ENCODE peak calls at places on chromosomes 12 and 14, in nine cellular contexts. D, H, P, U, O, B, Q, X and Y are unnamed samples.

GRCh38 chr14:21863289-21863688 is 189.7 kb upstream of the OR4E1 start:
- DNase-seq in D (no peak), H (no peak), P (no peak), U (no peak), O (no peak), B (no peak), Q (no peak), X (no peak), Y (no peak)

GRCh38 chr14:60838601-60839000 is 104.0 kb downstream of the MNAT1 start:
- DNase-seq in D (no peak), H (no peak), P (no peak), U (no peak), O (no peak), B (no peak), Q (no peak), X (no peak), Y (no peak)

GRCh38 chr12:110786012-110786411 is 43.3 kb upstream of the PPP1CC start:
- DNase-seq in D (no peak), H (no peak), P (no peak), U (no peak), O (no peak), B (no peak), Q (no peak), X (no peak), Y (no peak)

GRCh38 chr14:69580009-69580577 is 5.4 kb upstream of the CCDC177 start:
- DNase-seq in D (no peak), H (peak), P (peak), U (no peak), O (peak), B (peak), Q (peak), X (peak), Y (peak)

GRCh38 chr12:76880156-76881023 is 1.6 kb upstream of the CSRP2 start:
- DNase-seq in D (no peak), H (no peak), P (no peak), U (no peak), O (no peak), B (no peak), Q (no peak), X (no peak), Y (no peak)

GRCh38 chr12:43267782-43268181 is 284.2 kb downstream of the ADAMTS20 start:
- DNase-seq in D (no peak), H (no peak), P (peak), U (no peak), O (no peak), B (no peak), Q (no peak), X (no peak), Y (no peak)

GRCh38 chr12:110256780-110257431 is 24.1 kb upstream of the ATP2A2 start:
- DNase-seq in D (peak), H (peak), P (peak), U (peak), O (no peak), B (peak), Q (no peak), X (peak), Y (no peak)

GRCh38 chr12:80187660-80188090 is 88.3 kb downstream of the OTOGL start:
- DNase-seq in D (no peak), H (peak), P (no peak), U (no peak), O (peak), B (no peak), Q (no peak), X (peak), Y (no peak)

GRCh38 chr14:73238941-73239340 is 1.6 kb downstream of the PAPLN start:
- DNase-seq in D (no peak), H (no peak), P (no peak), U (peak), O (no peak), B (no peak), Q (no peak), X (no peak), Y (no peak)

GRCh38 chr14:96852823-96853422 is 55.7 kb downstream of the VRK1 start:
- DNase-seq in D (no peak), H (no peak), P (no peak), U (no peak), O (peak), B (peak), Q (peak), X (peak), Y (no peak)

GRCh38 chr14:104105071-104105821 is 19.7 kb downstream of the ASPG start:
- DNase-seq in D (peak), H (peak), P (peak), U (peak), O (no peak), B (no peak), Q (no peak), X (peak), Y (peak)

GRCh38 chr12:102167821-102168605 is 29.6 kb downstream of the PMCH start:
- DNase-seq in D (no peak), H (no peak), P (no peak), U (no peak), O (peak), B (no peak), Q (no peak), X (no peak), Y (no peak)

GRCh38 chr14:39102265-39102968 is 618 bp downstream of the SEC23A start:
- DNase-seq in D (no peak), H (no peak), P (peak), U (no peak), O (no peak), B (peak), Q (no peak), X (peak), Y (no peak)

GRCh38 chr12:52356762-52357580 is 10.3 kb downstream of the KRT85 start:
- DNase-seq in D (no peak), H (no peak), P (no peak), U (no peak), O (no peak), B (no peak), Q (no peak), X (no peak), Y (no peak)

GRCh38 chr14:87171161-87171560 is 821.8 kb downstream of the GALC start:
- DNase-seq in D (no peak), H (no peak), P (no peak), U (no peak), O (no peak), B (no peak), Q (no peak), X (no peak), Y (no peak)

GRCh38 chr14:70873627-70874026 is 33.6 kb upstream of the PCNX1 start:
- DNase-seq in D (no peak), H (no peak), P (no peak), U (no peak), O (no peak), B (no peak), Q (no peak), X (no peak), Y (no peak)

GRCh38 chr14:65867333-65867732 is 454.8 kb downstream of the FUT8 start:
- DNase-seq in D (no peak), H (no peak), P (no peak), U (no peak), O (no peak), B (no peak), Q (no peak), X (no peak), Y (no peak)

GRCh38 chr12:55720894-55721444 is 776 bp downstream of the RDH5 start:
- DNase-seq in D (peak), H (peak), P (peak), U (peak), O (peak), B (peak), Q (peak), X (peak), Y (no peak)

GRCh38 chr14:43031598-43031997 is 1424.9 kb downstream of the LRFN5 start:
- DNase-seq in D (no peak), H (no peak), P (no peak), U (no peak), O (no peak), B (peak), Q (no peak), X (no peak), Y (no peak)

GRCh38 chr14:75182820-75183219 is 6.4 kb upstream of the TMED10 start:
- DNase-seq in D (no peak), H (no peak), P (no peak), U (no peak), O (peak), B (no peak), Q (no peak), X (peak), Y (no peak)

GRCh38 chr12:31896514-31897039 is 62.6 kb upstream of the RESF1 start:
- DNase-seq in D (no peak), H (no peak), P (peak), U (no peak), O (no peak), B (no peak), Q (no peak), X (peak), Y (no peak)

GRCh38 chr12:132622437-132623071 is 4.0 kb downstream of the P2RX2 start:
- DNase-seq in D (no peak), H (no peak), P (no peak), U (no peak), O (peak), B (no peak), Q (no peak), X (no peak), Y (no peak)

GRCh38 chr14:100654814-100655795 is 67.9 kb upstream of the BEGAIN start:
- DNase-seq in D (no peak), H (no peak), P (peak), U (no peak), O (no peak), B (peak), Q (peak), X (peak), Y (peak)

GRCh38 chr12:50442178-50442908 is 41.7 kb downstream of the LARP4 start:
- DNase-seq in D (no peak), H (no peak), P (no peak), U (no peak), O (no peak), B (no peak), Q (no peak), X (no peak), Y (no peak)

GRCh38 chr14:63290741-63291286 is 27.9 kb downstream of the GPHB5 start:
- DNase-seq in D (no peak), H (peak), P (no peak), U (no peak), O (peak), B (no peak), Q (peak), X (no peak), Y (no peak)

GRCh38 chr14:101882141-101882935 is 82.0 kb upstream of the DYNC1H1 start:
- DNase-seq in D (no peak), H (no peak), P (no peak), U (peak), O (no peak), B (no peak), Q (no peak), X (no peak), Y (no peak)

GRCh38 chr12:52314511-52314910 is 6.7 kb downstream of the KRT83 start:
- DNase-seq in D (no peak), H (no peak), P (no peak), U (no peak), O (no peak), B (no peak), Q (no peak), X (no peak), Y (no peak)

GRCh38 chr12:55818140-55818728 is 393 bp downstream of the ORMDL2 start:
- DNase-seq in D (no peak), H (no peak), P (no peak), U (peak), O (no peak), B (no peak), Q (no peak), X (no peak), Y (no peak)

GRCh38 chr12:122265931-122266771 is at the start of gene VPS33A:
- DNase-seq in D (peak), H (peak), P (peak), U (peak), O (peak), B (peak), Q (peak), X (peak), Y (peak)

GRCh38 chr12:119840617-119841016 is 36.5 kb downstream of the CIT start:
- DNase-seq in D (no peak), H (no peak), P (no peak), U (no peak), O (no peak), B (no peak), Q (no peak), X (no peak), Y (no peak)

GRCh38 chr12:119839201-119839600 is 37.9 kb downstream of the CIT start:
- DNase-seq in D (no peak), H (no peak), P (no peak), U (no peak), O (no peak), B (no peak), Q (no peak), X (no peak), Y (no peak)

GRCh38 chr12:119829439-119829838 is 47.7 kb downstream of the CIT start:
- DNase-seq in D (no peak), H (no peak), P (no peak), U (no peak), O (no peak), B (no peak), Q (no peak), X (no peak), Y (no peak)

GRCh38 chr12:119838781-119839180 is 38.3 kb downstream of the CIT start:
- DNase-seq in D (no peak), H (no peak), P (no peak), U (no peak), O (no peak), B (no peak), Q (no peak), X (no peak), Y (peak)

GRCh38 chr12:119835068-119835467 is 42.1 kb downstream of the CIT start:
- DNase-seq in D (no peak), H (no peak), P (no peak), U (no peak), O (peak), B (peak), Q (peak), X (no peak), Y (no peak)
- TF ChIP-seq CTCF in D (no peak), H (no peak), P (no peak), U (no peak), O (peak), B (no peak), Q (peak), X (no peak), Y (no peak)

GRCh38 chr12:118188690-118189371 is 52.9 kb downstream of the PEBP1 start:
- DNase-seq in D (no peak), H (peak), P (no peak), U (peak), O (peak), B (no peak), Q (no peak), X (no peak), Y (no peak)
- TF ChIP-seq CTCF in D (no peak), H (no peak), P (no peak), U (no peak), O (no peak), B (no peak), Q (no peak), X (no peak), Y (no peak)

GRCh38 chr14:94636744-94637412 is 24.7 kb downstream of the SERPINA3 start:
- DNase-seq in D (no peak), H (no peak), P (no peak), U (no peak), O (peak), B (peak), Q (peak), X (no peak), Y (no peak)
- TF ChIP-seq CTCF in D (no peak), H (no peak), P (peak), U (no peak), O (peak), B (peak), Q (peak), X (peak), Y (no peak)

DNA sequence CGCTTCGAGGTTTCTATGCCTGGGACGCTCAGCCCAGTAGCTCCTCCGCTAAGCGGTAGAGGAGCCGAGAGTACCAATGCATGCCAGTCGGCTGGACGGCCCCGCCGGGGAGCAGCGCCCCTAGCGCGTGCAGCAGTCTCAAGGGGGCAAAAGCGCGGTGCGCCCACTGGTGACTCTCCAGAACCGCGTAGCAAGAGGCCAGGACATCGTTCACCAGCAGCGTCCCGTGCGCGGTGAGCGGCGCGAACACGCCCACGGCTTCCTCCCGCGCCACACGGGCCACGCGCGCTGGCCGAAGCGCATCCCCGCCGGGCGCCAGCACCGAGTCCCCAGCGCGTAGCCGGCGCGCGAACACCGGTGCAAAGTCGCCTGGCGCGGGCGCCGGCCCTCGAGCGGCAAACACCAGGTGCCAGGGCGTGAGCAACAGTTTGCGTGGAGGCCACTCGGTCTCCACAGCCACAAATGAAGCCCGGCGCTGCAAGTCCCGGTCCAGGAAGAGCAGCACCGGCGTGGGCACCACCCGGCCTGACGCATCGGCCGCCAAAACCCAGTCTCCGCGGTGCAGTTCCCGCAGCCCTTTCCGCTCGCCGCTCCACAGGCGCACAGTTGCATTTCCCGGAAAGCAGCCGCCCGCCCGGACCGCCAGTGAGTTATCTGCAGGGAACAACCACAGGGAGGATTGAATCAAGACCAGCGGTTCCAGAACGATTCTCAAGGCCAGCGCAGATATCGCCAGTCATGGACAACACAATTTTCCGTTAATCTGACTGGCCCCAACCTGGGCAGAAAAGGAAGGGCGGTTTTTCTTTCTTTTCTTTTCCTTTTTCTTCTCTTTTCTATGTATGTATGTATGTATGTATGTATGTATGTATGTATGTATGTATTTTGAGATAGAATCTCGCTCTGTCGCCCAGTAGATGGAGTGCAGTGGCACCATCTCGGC is 4.5 kb downstream of the DHH start:
- DNase-seq in D (peak), H (peak), P (peak), U (no peak), O (peak), B (peak), Q (peak), X (peak), Y (peak)
- TF ChIP-seq CTCF in D (peak), H (peak), P (no peak), U (no peak), O (peak), B (peak), Q (peak), X (no peak), Y (no peak)